ENCODE peak calls at places on chromosomes 5 and 9, in five cellular contexts. R is K562, O is HEK293T, Y is A549, T is GM12878. V is an unnamed sample.

GRCh38 chr9:92140074-92140753 is 25.0 kb upstream of the SPTLC1 start:
- DNase-seq in O (peak; percentile 82), R (peak; percentile 86), T (no peak), Y (peak; percentile 73), V (peak; percentile 67)

GRCh38 chr9:97501177-97501971 is at the start of gene TMOD1:
- DNase-seq in O (peak; percentile 89), Y (peak; percentile 83), T (no peak), R (peak; percentile 86), V (peak; percentile 35)

GRCh38 chr5:81762401-81762800 is 11.5 kb upstream of the SSBP2 start:
- DNase-seq in Y (no peak), R (no peak), O (no peak), T (no peak), V (no peak)

GRCh38 chr5:122972877-122973276 is 63.6 kb downstream of the PPIC start:
- DNase-seq in R (no peak), O (no peak), T (no peak), Y (no peak), V (no peak)

GRCh38 chr5:57181151-57181550 is 7.3 kb downstream of the GPBP1 start:
- DNase-seq in T (no peak), O (no peak), Y (no peak), R (no peak), V (no peak)

GRCh38 chr5:133559960-133560359 is 52.4 kb downstream of the FSTL4 start:
- DNase-seq in Y (no peak), T (no peak), R (no peak), O (no peak), V (no peak)

GRCh38 chr5:28734396-28734795 is 1696.0 kb upstream of the CDH9 start:
- DNase-seq in R (no peak), T (no peak), Y (no peak), O (no peak), V (no peak)

GRCh38 chr5:128264567-128264966 is 181.0 kb downstream of the SLC12A2 start:
- DNase-seq in R (no peak), Y (no peak), T (no peak), O (no peak), V (no peak)

GRCh38 chr5:88722546-88722945 is 160.4 kb downstream of the MEF2C start:
- DNase-seq in O (no peak), R (no peak), T (no peak), Y (no peak), V (no peak)

GRCh38 chr5:145294321-145294720 is 540.8 kb downstream of the PRELID2 start:
- DNase-seq in R (no peak), Y (no peak), O (no peak), T (no peak), V (no peak)

GRCh38 chr9:35910613-35911488 is 1.6 kb downstream of the SPAAR start:
- DNase-seq in R (peak; percentile 44), T (no peak), O (peak; percentile 41), Y (peak; percentile 79), V (peak; percentile 58)

GRCh38 chr9:121088576-121088975 is 13.8 kb downstream of the CNTRL start:
- DNase-seq in R (no peak), Y (no peak), O (no peak), T (no peak), V (no peak)

GRCh38 chr5:102865510-102866314 is 110.6 kb downstream of the PAM start:
- DNase-seq in Y (peak; percentile 17), R (peak; percentile 2), O (peak; percentile 57), T (peak; percentile 9), V (no peak)

GRCh38 chr9:95572370-95573151 is 55.8 kb upstream of the PTCH1 start:
- DNase-seq in Y (no peak), T (no peak), R (no peak), O (no peak), V (no peak)
- TF ChIP-seq BHLHE40 in Y (no peak), T (no peak), R (no peak), O (no peak), V (no peak)

GRCh38 chr5:34959323-34959722 is 30.0 kb downstream of the DNAJC21 start:
- DNase-seq in R (peak; percentile 31), O (no peak), Y (no peak), T (peak; percentile 63), V (no peak)
- TF ChIP-seq BHLHE40 in R (peak; percentile 35), O (no peak), Y (no peak), T (peak; percentile 90), V (no peak)

DNA sequence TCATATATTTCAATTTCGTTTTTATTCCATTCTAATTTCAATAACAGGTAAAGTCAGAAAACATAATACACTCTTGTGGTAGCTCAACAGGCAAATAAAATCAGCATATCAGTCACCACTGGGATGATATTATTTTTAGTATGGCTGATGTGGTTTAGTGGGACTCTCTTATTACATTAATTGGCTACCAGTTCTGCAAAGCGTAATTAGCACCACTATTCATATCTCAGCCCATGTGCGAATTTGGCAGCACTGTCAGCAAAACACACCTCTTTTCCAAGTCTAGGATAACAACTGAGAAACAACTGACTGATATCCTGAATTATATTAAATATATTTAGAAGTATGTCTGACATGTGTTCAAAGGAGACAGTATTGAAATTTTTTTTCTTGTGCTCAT is 212.5 kb downstream of the TLE1 start:
- DNase-seq in O (no peak), T (no peak), R (no peak), Y (no peak), V (no peak)
- TF ChIP-seq BHLHE40 in O (no peak), T (no peak), R (no peak), Y (no peak), V (no peak)

DNA sequence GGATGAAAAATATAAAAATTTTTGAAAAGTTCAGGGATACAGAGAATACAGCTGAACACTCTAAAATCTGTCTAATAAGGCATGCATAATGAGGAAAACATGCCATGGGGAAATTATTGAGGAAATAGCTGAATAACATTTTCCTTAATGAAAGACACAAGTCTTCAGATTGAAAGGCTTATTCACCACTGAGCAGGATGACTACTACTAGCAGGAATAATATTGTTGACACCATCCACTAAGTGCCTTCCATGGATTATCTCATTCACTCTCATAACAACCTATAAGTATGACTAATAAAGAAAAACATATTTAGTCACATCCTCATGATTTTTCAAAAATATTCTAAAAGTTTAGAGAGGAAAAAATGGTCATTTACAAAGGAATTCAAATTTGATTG is 96.7 kb upstream of the FER start:
- DNase-seq in Y (no peak), T (no peak), O (no peak), R (no peak), V (no peak)
- TF ChIP-seq BHLHE40 in Y (no peak), T (no peak), O (no peak), R (no peak), V (no peak)

DNA sequence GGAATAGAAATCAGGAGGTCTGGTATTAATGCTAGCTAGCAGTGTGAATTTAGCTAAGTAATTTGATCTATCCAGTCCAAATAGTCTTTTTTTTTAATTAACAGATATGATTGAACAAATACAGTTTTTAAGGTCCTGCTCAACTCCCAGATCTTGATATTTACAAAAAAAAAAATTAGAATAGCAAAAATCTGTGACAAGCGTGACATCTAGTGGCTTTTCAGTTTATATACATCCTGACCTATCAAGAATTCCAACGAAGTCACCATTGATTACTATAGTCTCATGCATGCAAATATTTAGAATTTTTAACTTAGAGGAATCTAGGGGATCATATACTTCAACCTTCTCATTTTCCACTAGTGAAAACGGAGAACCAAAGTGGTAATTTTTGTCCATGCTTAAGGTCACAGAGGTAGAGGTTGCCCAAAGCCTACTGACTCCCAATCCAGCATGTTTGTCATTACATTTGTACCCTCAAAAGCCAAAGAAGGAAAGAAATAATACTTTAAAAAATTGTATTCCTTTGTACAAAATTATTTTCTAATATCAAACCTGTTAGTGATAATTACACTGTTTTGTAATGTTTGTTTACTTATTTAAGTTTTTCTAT is 17.6 kb upstream of the TARS1 start:
- DNase-seq in T (no peak), O (no peak), R (peak; percentile 32), Y (no peak), V (peak; percentile 6)
- TF ChIP-seq BHLHE40 in T (no peak), O (no peak), R (no peak), Y (no peak), V (no peak)

DNA sequence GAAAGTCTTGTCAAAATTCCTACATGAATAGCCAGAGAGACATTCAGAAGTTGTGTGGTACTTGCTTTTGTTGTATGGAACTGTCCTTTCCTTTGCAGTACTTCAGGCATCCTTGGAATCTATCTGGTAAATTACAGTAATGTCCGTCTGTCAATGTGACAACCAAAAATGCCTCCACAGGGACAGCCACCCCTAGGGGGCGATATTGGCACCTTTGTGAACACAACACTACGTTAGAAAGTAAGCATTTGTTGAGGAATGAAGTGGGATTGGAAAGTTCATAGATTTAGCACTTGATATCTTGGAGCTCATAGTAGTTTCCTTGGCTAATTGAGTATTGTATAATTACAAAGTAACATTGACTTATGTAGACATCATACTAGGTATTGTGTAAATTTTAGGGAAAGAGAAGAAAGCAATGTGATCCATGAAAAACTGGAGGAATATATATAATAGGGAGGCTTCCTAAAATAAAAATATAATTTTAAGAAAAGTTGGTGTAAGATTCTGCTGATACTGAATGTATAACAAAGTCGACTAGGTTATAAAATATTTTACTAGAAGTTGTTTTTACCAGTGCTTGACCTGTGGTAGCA is 32.7 kb downstream of the TMEFF1 start:
- DNase-seq in R (peak; percentile 86), Y (peak; percentile 50), O (peak; percentile 57), T (peak; percentile 16), V (peak; percentile 67)
- TF ChIP-seq BHLHE40 in R (no peak), Y (no peak), O (no peak), T (no peak), V (no peak)

GRCh38 chr9:21555911-21556310 is 73.8 kb upstream of the IFNE start:
- DNase-seq in O (no peak), Y (no peak), R (no peak), T (no peak), V (no peak)
- TF ChIP-seq BHLHE40 in O (no peak), Y (no peak), R (no peak), T (no peak), V (no peak)